ENCODE peak calls at places on chromosome 4, in six cellular contexts. W is stomach, T is prostate gland, J is upper lobe of left lung, C is H1, M is esophagus muscularis mucosa. Z is an unnamed sample.

GRCh38 chr4:71659979-71660378 is 123.9 kb downstream of the GC start:
- DNase-seq in J (no peak), T (no peak), M (no peak), C (no peak), W (no peak), Z (no peak)

GRCh38 chr4:88276952-88277710 is 7.2 kb downstream of the PPM1K start:
- DNase-seq in W (no peak), T (no peak), M (peak; percentile 37), C (no peak), J (no peak), Z (no peak)

GRCh38 chr4:48138936-48139335 is 4.9 kb upstream of the TXK start:
- DNase-seq in W (no peak), T (no peak), M (no peak), C (no peak), J (no peak), Z (no peak)

GRCh38 chr4:112840061-112840460 is 203.1 kb downstream of the LARP7 start:
- DNase-seq in T (no peak), C (no peak), W (no peak), J (no peak), M (no peak), Z (no peak)

GRCh38 chr4:8709050-8709728 is 116.6 kb downstream of the CPZ start:
- DNase-seq in M (no peak), W (no peak), J (peak; percentile 14), T (no peak), C (no peak), Z (no peak)

GRCh38 chr4:39435875-39436563 is 22.7 kb downstream of the RPL9 start:
- DNase-seq in W (no peak), C (no peak), J (no peak), T (no peak), M (no peak), Z (no peak)

GRCh38 chr4:76744253-76744921 is 153.6 kb downstream of the SOWAHB start:
- DNase-seq in M (no peak), T (no peak), J (no peak), W (no peak), C (no peak), Z (no peak)

GRCh38 chr4:126572264-126572663 is 1060.5 kb upstream of the INTU start:
- DNase-seq in M (no peak), J (no peak), C (no peak), T (no peak), W (no peak), Z (no peak)

GRCh38 chr4:41154814-41155177 is 59.5 kb downstream of the APBB2 start:
- DNase-seq in C (no peak), W (no peak), J (no peak), T (no peak), M (peak; percentile 34), Z (no peak)

GRCh38 chr4:970854-971520 is 2.4 kb downstream of the DGKQ start:
- DNase-seq in W (no peak), T (no peak), J (no peak), C (no peak), M (no peak), Z (no peak)

GRCh38 chr4:970046-970745 is 3.2 kb downstream of the DGKQ start:
- DNase-seq in M (no peak), J (no peak), T (no peak), C (no peak), W (no peak), Z (no peak)

GRCh38 chr4:967113-968104 is 6.0 kb downstream of the DGKQ start:
- DNase-seq in T (no peak), J (no peak), M (no peak), C (no peak), W (no peak), Z (no peak)

GRCh38 chr4:968221-968620 is 5.1 kb downstream of the DGKQ start:
- DNase-seq in C (no peak), W (no peak), T (no peak), M (no peak), J (no peak), Z (no peak)

DNA sequence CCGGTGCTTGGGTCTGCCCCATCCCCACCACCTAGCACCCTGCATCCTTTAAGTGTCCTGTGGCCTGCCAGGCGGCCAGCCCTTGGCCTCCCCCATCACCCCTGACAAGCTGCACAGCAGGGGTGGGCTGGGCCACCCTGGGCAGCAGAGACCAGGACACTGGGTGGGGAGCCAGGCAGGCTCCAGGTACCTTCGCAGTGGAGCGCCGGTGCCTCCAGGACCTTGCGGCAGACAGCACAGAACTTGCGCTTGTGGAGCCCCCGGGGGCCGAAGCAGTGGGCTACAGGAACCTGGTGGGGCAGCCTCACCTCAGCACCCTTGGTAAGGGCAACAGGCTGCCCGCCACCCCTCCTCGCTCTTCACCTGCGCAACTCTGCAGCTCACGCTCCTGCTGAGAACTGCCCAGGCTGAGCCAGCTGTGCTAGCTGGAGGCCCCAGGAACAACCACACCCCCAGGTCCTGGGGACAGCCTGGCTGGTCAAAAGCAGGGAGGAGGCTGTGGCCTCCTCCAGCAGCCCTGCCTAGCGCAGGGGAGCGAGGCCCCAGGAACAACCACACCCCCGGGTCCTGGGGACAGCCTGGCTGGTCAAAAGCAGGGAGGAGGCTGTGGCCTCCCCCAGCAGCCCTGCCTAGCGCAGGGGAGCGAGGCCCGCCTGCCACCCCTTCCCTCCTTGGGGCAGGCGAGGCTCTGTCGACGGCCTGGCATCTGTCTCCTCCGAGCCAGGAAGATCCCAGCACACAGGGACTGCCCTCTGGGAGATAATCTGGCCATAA is 4.6 kb downstream of the DGKQ start:
- DNase-seq in W (no peak), J (no peak), M (no peak), T (no peak), C (no peak), Z (no peak)
- H3K36me3 ChIP-seq in W (peaks cover 36% of the 10 kb centered on the region), J (peaks cover 7% of the 10 kb centered on the region), M (peaks cover 26% of the 10 kb centered on the region), T (peaks cover 4% of the 10 kb centered on the region), C (no peaks in the 10 kb centered on the region), Z (no peaks in the 10 kb centered on the region)

GRCh38 chr4:176195184-176195978 is at the start of gene SPATA4:
- DNase-seq in J (peak; percentile 96), W (peak; percentile 95), C (peak; percentile 76), T (peak; percentile 93), M (peak; percentile 96), Z (peak; percentile 93)
- TF ChIP-seq POLR2AphosphoS5 in J (peak; percentile 59), W (peak; percentile 80), C (peak; percentile 66), T (peak; percentile 88), M (peak; percentile 87), Z (no peak)

DNA sequence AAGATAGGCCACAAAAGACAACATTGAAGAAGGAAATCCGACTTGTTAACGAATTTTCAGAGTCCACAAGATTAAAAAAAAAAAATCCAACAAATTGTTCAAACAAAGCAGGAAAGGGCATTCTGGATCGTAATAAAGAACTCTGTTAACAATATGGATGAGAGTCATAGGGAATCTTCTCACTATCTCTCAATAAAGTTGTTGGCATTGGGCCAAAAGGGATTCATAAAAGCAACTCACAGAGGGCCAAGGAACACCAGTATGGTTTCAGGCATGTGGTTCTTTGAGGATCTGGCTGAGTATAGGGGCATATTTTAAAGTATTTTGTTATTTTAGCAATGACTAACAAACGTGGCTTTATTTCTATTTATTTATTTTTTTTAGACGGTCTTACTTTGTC is 49.5 kb downstream of the SHISA3 start:
- DNase-seq in W (no peak), J (no peak), M (no peak), C (no peak), T (no peak), Z (no peak)
- TF ChIP-seq POLR2A in W (no peak), J (no peak), M (no peak), C (no peak), T (no peak), Z (no peak)

GRCh38 chr4:153592090-153592489 is 92.0 kb upstream of the TLR2 start:
- DNase-seq in J (no peak), W (no peak), M (no peak), T (no peak), C (no peak), Z (no peak)
- H3K36me3 ChIP-seq in J (peaks cover 11% of the 10 kb centered on the region), W (peaks cover 67% of the 10 kb centered on the region), M (peaks cover 20% of the 10 kb centered on the region), T (no peaks in the 10 kb centered on the region), C (peaks cover 37% of the 10 kb centered on the region), Z (no peaks in the 10 kb centered on the region)

Z was measured in breast epithelium.